ENCODE peak calls at places on chromosomes 11 and 22, in seven cellular contexts. One of them, this sample, is unnamed.

GRCh38 chr22:45334068-45334467 is 24.3 kb downstream of the FAM118A start:
- DNase-seq in tibial nerve: no peak
- DNase-seq in stomach: no peak
- DNase-seq in IMR-90: no peak
- DNase-seq in adrenal gland: no peak
- DNase-seq in body of pancreas: no peak
- DNase-seq in HCT116: no peak
- DNase-seq in this sample: no peak

GRCh38 chr11:67085617-67086016 is 29.0 kb downstream of the RHOD start:
- DNase-seq in stomach: no peak
- DNase-seq in adrenal gland: no peak
- DNase-seq in HCT116: no peak
- DNase-seq in body of pancreas: no peak
- DNase-seq in IMR-90: no peak
- DNase-seq in tibial nerve: no peak
- DNase-seq in this sample: no peak

GRCh38 chr11:112613051-112613972 is 347.9 kb upstream of the NCAM1 start:
- DNase-seq in IMR-90: peak; percentile 34
- DNase-seq in stomach: no peak
- DNase-seq in adrenal gland: no peak
- DNase-seq in HCT116: peak; percentile 62
- DNase-seq in body of pancreas: peak; percentile 68
- DNase-seq in tibial nerve: no peak
- DNase-seq in this sample: no peak

GRCh38 chr22:36986242-36986821 is 32.9 kb downstream of the TST start:
- DNase-seq in IMR-90: no peak
- DNase-seq in tibial nerve: no peak
- DNase-seq in HCT116: no peak
- DNase-seq in body of pancreas: peak; percentile 56
- DNase-seq in adrenal gland: no peak
- DNase-seq in stomach: peak; percentile 49
- DNase-seq in this sample: no peak

GRCh38 chr22:49040111-49040510 is 787.6 kb downstream of the BRD1 start:
- DNase-seq in IMR-90: no peak
- DNase-seq in adrenal gland: no peak
- DNase-seq in HCT116: no peak
- DNase-seq in tibial nerve: no peak
- DNase-seq in stomach: no peak
- DNase-seq in body of pancreas: no peak
- DNase-seq in this sample: no peak

GRCh38 chr11:1409108-1409851 is 19.5 kb downstream of the BRSK2 start:
- DNase-seq in IMR-90: no peak
- DNase-seq in tibial nerve: no peak
- DNase-seq in adrenal gland: no peak
- DNase-seq in HCT116: no peak
- DNase-seq in body of pancreas: peak; percentile 90
- DNase-seq in stomach: no peak
- DNase-seq in this sample: no peak

GRCh38 chr22:36977401-36977861 is 41.8 kb downstream of the TST start:
- DNase-seq in tibial nerve: peak; percentile 9
- DNase-seq in IMR-90: peak; percentile 9
- DNase-seq in stomach: peak; percentile 67
- DNase-seq in HCT116: no peak
- DNase-seq in adrenal gland: peak; percentile 56
- DNase-seq in body of pancreas: peak; percentile 64
- DNase-seq in this sample: no peak

GRCh38 chr11:14541180-14541579 is 21.0 kb upstream of the PSMA1 start:
- DNase-seq in body of pancreas: peak; percentile 21
- DNase-seq in HCT116: no peak
- DNase-seq in adrenal gland: no peak
- DNase-seq in tibial nerve: no peak
- DNase-seq in IMR-90: no peak
- DNase-seq in stomach: no peak
- DNase-seq in this sample: no peak

GRCh38 chr22:38035530-38035885 is 21.7 kb upstream of the PICK1 start:
- DNase-seq in stomach: no peak
- DNase-seq in HCT116: no peak
- DNase-seq in adrenal gland: no peak
- DNase-seq in tibial nerve: no peak
- DNase-seq in body of pancreas: no peak
- DNase-seq in IMR-90: no peak
- DNase-seq in this sample: no peak

GRCh38 chr11:110295086-110295485 is 1.3 kb downstream of the RDX start:
- DNase-seq in body of pancreas: no peak
- DNase-seq in stomach: no peak
- DNase-seq in HCT116: no peak
- DNase-seq in tibial nerve: no peak
- DNase-seq in IMR-90: no peak
- DNase-seq in adrenal gland: no peak
- DNase-seq in this sample: no peak

GRCh38 chr11:28696591-28696990 is 588.4 kb downstream of the METTL15 start:
- DNase-seq in body of pancreas: no peak
- DNase-seq in HCT116: no peak
- DNase-seq in adrenal gland: no peak
- DNase-seq in stomach: no peak
- DNase-seq in IMR-90: peak; percentile 10
- DNase-seq in tibial nerve: no peak
- DNase-seq in this sample: no peak

GRCh38 chr11:10529279-10529678 is 11.7 kb downstream of the RNF141 start:
- DNase-seq in HCT116: no peak
- DNase-seq in stomach: no peak
- DNase-seq in body of pancreas: no peak
- DNase-seq in tibial nerve: no peak
- DNase-seq in IMR-90: peak; percentile 78
- DNase-seq in adrenal gland: no peak
- DNase-seq in this sample: no peak

GRCh38 chr11:124876818-124877630 is 11.8 kb downstream of the ROBO3 start:
- DNase-seq in body of pancreas: no peak
- DNase-seq in stomach: no peak
- DNase-seq in adrenal gland: no peak
- DNase-seq in HCT116: no peak
- DNase-seq in tibial nerve: no peak
- DNase-seq in IMR-90: no peak
- DNase-seq in this sample: no peak
- TF ChIP-seq POLR2A in body of pancreas: no peak
- TF ChIP-seq POLR2A in stomach: no peak
- TF ChIP-seq POLR2A in adrenal gland: no peak
- TF ChIP-seq POLR2A in HCT116: no peak
- TF ChIP-seq POLR2A in tibial nerve: no peak
- TF ChIP-seq POLR2A in IMR-90: no peak
- TF ChIP-seq POLR2A in this sample: no peak

GRCh38 chr11:43278302-43278956 is 33.4 kb upstream of the API5 start:
- DNase-seq in body of pancreas: no peak
- DNase-seq in HCT116: peak; percentile 33
- DNase-seq in tibial nerve: no peak
- DNase-seq in stomach: no peak
- DNase-seq in adrenal gland: no peak
- DNase-seq in IMR-90: peak; percentile 23
- DNase-seq in this sample: no peak
- TF ChIP-seq CTCF in body of pancreas: peak; percentile 40
- TF ChIP-seq CTCF in HCT116: peak; percentile 54
- TF ChIP-seq CTCF in tibial nerve: peak; percentile 29
- TF ChIP-seq CTCF in stomach: no peak
- TF ChIP-seq CTCF in adrenal gland: peak; percentile 46
- TF ChIP-seq CTCF in IMR-90: peak; percentile 53
- TF ChIP-seq CTCF in this sample: no peak

GRCh38 chr11:19712281-19713220 is at the start of gene NAV2:
- DNase-seq in tibial nerve: peak; percentile 86
- DNase-seq in IMR-90: peak; percentile 91
- DNase-seq in HCT116: peak; percentile 66
- DNase-seq in stomach: peak; percentile 92
- DNase-seq in adrenal gland: peak; percentile 93
- DNase-seq in body of pancreas: peak; percentile 91
- DNase-seq in this sample: peak; percentile 44
- TF ChIP-seq POLR2A in tibial nerve: peak; percentile 96
- TF ChIP-seq POLR2A in IMR-90: peak; percentile 95
- TF ChIP-seq POLR2A in HCT116: peak; percentile 86
- TF ChIP-seq POLR2A in stomach: no peak
- TF ChIP-seq POLR2A in adrenal gland: peak; percentile 97
- TF ChIP-seq POLR2A in body of pancreas: peak; percentile 92
- TF ChIP-seq POLR2A in this sample: peak; percentile 85

GRCh38 chr11:37451903-37452302 is 853.9 kb upstream of the RAG2 start:
- DNase-seq in adrenal gland: no peak
- DNase-seq in stomach: no peak
- DNase-seq in tibial nerve: no peak
- DNase-seq in body of pancreas: no peak
- DNase-seq in HCT116: no peak
- DNase-seq in IMR-90: no peak
- DNase-seq in this sample: no peak

GRCh38 chr11:37450613-37451012 is 852.6 kb upstream of the RAG2 start:
- DNase-seq in IMR-90: peak; percentile 8
- DNase-seq in HCT116: no peak
- DNase-seq in body of pancreas: no peak
- DNase-seq in adrenal gland: no peak
- DNase-seq in tibial nerve: no peak
- DNase-seq in stomach: no peak
- DNase-seq in this sample: no peak

GRCh38 chr11:37449146-37449545 is 851.1 kb upstream of the RAG2 start:
- DNase-seq in IMR-90: peak; percentile 68
- DNase-seq in stomach: no peak
- DNase-seq in tibial nerve: peak; percentile 45
- DNase-seq in adrenal gland: no peak
- DNase-seq in HCT116: no peak
- DNase-seq in body of pancreas: no peak
- DNase-seq in this sample: no peak
- TF ChIP-seq CTCF in IMR-90: peak; percentile 74
- TF ChIP-seq CTCF in stomach: no peak
- TF ChIP-seq CTCF in tibial nerve: peak; percentile 23
- TF ChIP-seq CTCF in adrenal gland: peak; percentile 58
- TF ChIP-seq CTCF in HCT116: peak; percentile 15
- TF ChIP-seq CTCF in body of pancreas: peak; percentile 26
- TF ChIP-seq CTCF in this sample: no peak

DNA sequence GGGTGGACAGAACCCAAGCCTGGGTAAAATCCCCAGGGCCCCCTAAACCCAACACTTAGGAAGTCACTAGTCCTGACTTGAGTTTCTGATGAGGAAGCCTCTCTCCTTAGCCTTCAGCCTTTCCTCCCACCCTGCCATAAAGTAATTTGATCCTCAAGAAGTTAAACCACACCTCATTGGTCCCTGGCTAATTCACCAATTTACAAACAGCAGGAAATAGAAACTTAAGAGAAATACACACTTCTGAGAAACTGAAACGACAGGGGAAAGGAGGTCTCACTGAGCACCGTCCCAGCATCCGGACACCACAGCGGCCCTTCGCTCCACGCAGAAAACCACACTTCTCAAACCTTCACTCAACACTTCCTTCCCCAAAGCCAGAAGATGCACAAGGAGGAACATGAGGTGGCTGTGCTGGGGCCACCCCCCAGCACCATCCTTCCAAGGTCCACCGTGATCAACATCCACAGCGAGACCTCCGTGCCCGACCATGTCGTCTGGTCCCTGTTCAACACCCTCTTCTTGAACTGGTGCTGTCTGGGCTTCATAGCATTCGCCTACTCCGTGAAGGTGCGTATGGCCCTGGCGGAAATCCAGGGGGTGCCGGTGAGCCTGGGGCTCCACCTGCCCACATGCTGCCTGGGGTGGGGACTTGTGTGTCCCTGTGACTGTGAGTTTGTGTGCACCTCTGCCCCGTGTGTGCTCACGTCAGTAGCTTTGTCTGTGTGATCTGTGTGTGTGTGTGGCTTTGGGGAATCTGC is at the start of gene IFITM1:
- DNase-seq in stomach: no peak
- DNase-seq in IMR-90: peak; percentile 84
- DNase-seq in tibial nerve: peak; percentile 53
- DNase-seq in adrenal gland: no peak
- DNase-seq in HCT116: no peak
- DNase-seq in body of pancreas: no peak
- DNase-seq in this sample: no peak
- TF ChIP-seq POLR2A in stomach: no peak
- TF ChIP-seq POLR2A in IMR-90: no peak
- TF ChIP-seq POLR2A in tibial nerve: peak; percentile 75
- TF ChIP-seq POLR2A in adrenal gland: peak; percentile 52
- TF ChIP-seq POLR2A in HCT116: no peak
- TF ChIP-seq POLR2A in body of pancreas: no peak
- TF ChIP-seq POLR2A in this sample: peak; percentile 34

GRCh38 chr11:95360382-95360781 is 129.4 kb upstream of the SESN3 start:
- DNase-seq in stomach: no peak
- DNase-seq in body of pancreas: no peak
- DNase-seq in adrenal gland: no peak
- DNase-seq in HCT116: no peak
- DNase-seq in IMR-90: no peak
- DNase-seq in tibial nerve: no peak
- DNase-seq in this sample: no peak
- TF ChIP-seq CTCF in stomach: no peak
- TF ChIP-seq CTCF in body of pancreas: no peak
- TF ChIP-seq CTCF in adrenal gland: no peak
- TF ChIP-seq CTCF in HCT116: no peak
- TF ChIP-seq CTCF in IMR-90: no peak
- TF ChIP-seq CTCF in tibial nerve: no peak
- TF ChIP-seq CTCF in this sample: no peak

GRCh38 chr11:18012906-18013781 is at the start of gene SERGEF:
- DNase-seq in HCT116: peak; percentile 71
- DNase-seq in stomach: peak; percentile 97
- DNase-seq in adrenal gland: peak; percentile 95
- DNase-seq in tibial nerve: peak; percentile 79
- DNase-seq in body of pancreas: peak; percentile 96
- DNase-seq in IMR-90: peak; percentile 84
- DNase-seq in this sample: peak; percentile 78
- TF ChIP-seq POLR2A in HCT116: peak; percentile 77
- TF ChIP-seq POLR2A in stomach: no peak
- TF ChIP-seq POLR2A in adrenal gland: peak; percentile 87
- TF ChIP-seq POLR2A in tibial nerve: peak; percentile 44
- TF ChIP-seq POLR2A in body of pancreas: peak; percentile 74
- TF ChIP-seq POLR2A in IMR-90: no peak
- TF ChIP-seq POLR2A in this sample: peak; percentile 65

GRCh38 chr11:77372736-77373135 is 71.2 kb upstream of the GDPD4 start:
- DNase-seq in HCT116: no peak
- DNase-seq in IMR-90: no peak
- DNase-seq in stomach: no peak
- DNase-seq in adrenal gland: no peak
- DNase-seq in tibial nerve: no peak
- DNase-seq in body of pancreas: no peak
- DNase-seq in this sample: no peak

GRCh38 chr11:77374108-77374507 is 72.6 kb upstream of the GDPD4 start:
- DNase-seq in adrenal gland: no peak
- DNase-seq in body of pancreas: no peak
- DNase-seq in HCT116: no peak
- DNase-seq in tibial nerve: no peak
- DNase-seq in IMR-90: peak; percentile 46
- DNase-seq in stomach: no peak
- DNase-seq in this sample: no peak

GRCh38 chr11:77371646-77372045 is 70.2 kb upstream of the GDPD4 start:
- DNase-seq in IMR-90: no peak
- DNase-seq in stomach: no peak
- DNase-seq in HCT116: no peak
- DNase-seq in body of pancreas: no peak
- DNase-seq in tibial nerve: no peak
- DNase-seq in adrenal gland: no peak
- DNase-seq in this sample: no peak

GRCh38 chr11:77374611-77375031 is 73.1 kb upstream of the GDPD4 start:
- DNase-seq in HCT116: no peak
- DNase-seq in body of pancreas: no peak
- DNase-seq in IMR-90: peak; percentile 46
- DNase-seq in stomach: no peak
- DNase-seq in adrenal gland: no peak
- DNase-seq in tibial nerve: no peak
- DNase-seq in this sample: no peak

GRCh38 chr11:77370217-77370616 is 68.7 kb upstream of the GDPD4 start:
- DNase-seq in HCT116: no peak
- DNase-seq in tibial nerve: no peak
- DNase-seq in adrenal gland: no peak
- DNase-seq in IMR-90: no peak
- DNase-seq in body of pancreas: no peak
- DNase-seq in stomach: no peak
- DNase-seq in this sample: no peak
- TF ChIP-seq CTCF in HCT116: peak; percentile 25
- TF ChIP-seq CTCF in tibial nerve: no peak
- TF ChIP-seq CTCF in adrenal gland: no peak
- TF ChIP-seq CTCF in IMR-90: no peak
- TF ChIP-seq CTCF in body of pancreas: no peak
- TF ChIP-seq CTCF in stomach: no peak
- TF ChIP-seq CTCF in this sample: no peak